ENCODE peak calls at places on chromosomes 5 and 9, in seven cellular contexts. P, V, X, Y, C, Q and L are unnamed samples.

GRCh38 chr5:163434410-163434866 is 3.0 kb upstream of the CCNG1 start:
- DNase-seq in P (no peak), V (no peak), X (no peak), Y (no peak), C (peak), Q (peak), L (peak)

GRCh38 chr9:113516840-113517577 is 53.5 kb downstream of the RGS3 start:
- DNase-seq in P (peak), V (peak), X (no peak), Y (peak), C (peak), Q (no peak), L (peak)

GRCh38 chr9:16147726-16148125 is 594.9 kb downstream of the CCDC171 start:
- DNase-seq in P (no peak), V (no peak), X (no peak), Y (peak), C (no peak), Q (no peak), L (no peak)

GRCh38 chr9:137314561-137315560 is 12.8 kb upstream of the NRARP start:
- DNase-seq in P (no peak), V (no peak), X (no peak), Y (no peak), C (peak), Q (no peak), L (no peak)

GRCh38 chr9:81292056-81292805 is 397.1 kb downstream of the TLE1 start:
- DNase-seq in P (no peak), V (no peak), X (no peak), Y (peak), C (peak), Q (no peak), L (no peak)

GRCh38 chr9:99720455-99721050 is 101.1 kb upstream of the NR4A3 start:
- DNase-seq in P (no peak), V (no peak), X (no peak), Y (peak), C (peak), Q (no peak), L (peak)

GRCh38 chr5:137316346-137316736 is 182.8 kb downstream of the SPOCK1 start:
- DNase-seq in P (no peak), V (no peak), X (peak), Y (no peak), C (no peak), Q (peak), L (no peak)

GRCh38 chr5:143582869-143583268 is 179.4 kb upstream of the NR3C1 start:
- DNase-seq in P (no peak), V (no peak), X (no peak), Y (peak), C (no peak), Q (peak), L (no peak)

GRCh38 chr9:68950689-68951088 is 63.2 kb downstream of the PRKACG start:
- DNase-seq in P (no peak), V (no peak), X (no peak), Y (no peak), C (no peak), Q (no peak), L (no peak)

GRCh38 chr5:20229286-20230005 is 241.4 kb upstream of the CDH18 start:
- DNase-seq in P (no peak), V (no peak), X (no peak), Y (no peak), C (no peak), Q (peak), L (no peak)

GRCh38 chr5:102307232-102307631 is 11.1 kb upstream of the SLCO4C1 start:
- DNase-seq in P (no peak), V (no peak), X (no peak), Y (no peak), C (no peak), Q (no peak), L (no peak)

GRCh38 chr5:155915626-155916025 is 411.3 kb upstream of the SGCD start:
- DNase-seq in P (no peak), V (no peak), X (no peak), Y (no peak), C (no peak), Q (no peak), L (no peak)

GRCh38 chr5:143147918-143148317 is 255.6 kb downstream of the NR3C1 start:
- DNase-seq in P (no peak), V (no peak), X (no peak), Y (peak), C (no peak), Q (no peak), L (no peak)

GRCh38 chr5:179869101-179869500 is 10.5 kb upstream of the MRNIP start:
- DNase-seq in P (no peak), V (no peak), X (no peak), Y (no peak), C (no peak), Q (no peak), L (no peak)

GRCh38 chr9:98520221-98520920 is 188.4 kb downstream of the GABBR2 start:
- DNase-seq in P (no peak), V (no peak), X (peak), Y (no peak), C (peak), Q (no peak), L (peak)

GRCh38 chr5:95043234-95043633 is 241.7 kb downstream of the MCTP1 start:
- DNase-seq in P (no peak), V (no peak), X (no peak), Y (peak), C (no peak), Q (no peak), L (no peak)

GRCh38 chr9:134189167-134189474 is 24.8 kb upstream of the RNU6ATAC start:
- DNase-seq in P (no peak), V (no peak), X (no peak), Y (no peak), C (no peak), Q (no peak), L (no peak)

GRCh38 chr9:126031116-126031515 is 283.9 kb downstream of the PBX3 start:
- DNase-seq in P (no peak), V (no peak), X (no peak), Y (no peak), C (no peak), Q (no peak), L (no peak)

GRCh38 chr5:15555176-15555575 is 55.2 kb downstream of the FBXL7 start:
- DNase-seq in P (no peak), V (no peak), X (no peak), Y (no peak), C (no peak), Q (no peak), L (no peak)

GRCh38 chr9:137564134-137564533 is 12.5 kb downstream of the MRPL41 start:
- DNase-seq in P (no peak), V (no peak), X (no peak), Y (no peak), C (no peak), Q (no peak), L (no peak)

GRCh38 chr5:93576994-93577575 is 3.9 kb downstream of the NR2F1-AS1 start:
- DNase-seq in P (no peak), V (no peak), X (no peak), Y (no peak), C (no peak), Q (no peak), L (no peak)